ENCODE peak calls at places on chromosomes 12 and 14, in ten cellular contexts. F is MCF 10A; Y is HFFc6; E is posterior vena cava; Z is stromal cell of bone marrow; H is AG10803; S is Calu3; N is Karpas-422; K is ELR; R is stimulated activated CD8-positive, alpha-beta memory T cell treated with anti-CD3 and anti-CD28 coated beads, Interleukin-2, amount 100 ng/mL, for 1 hour. W is an unnamed sample.

GRCh38 chr12:109524466-109525278 is 47.2 kb downstream of the UBE3B start:
- DNase-seq in R (no peak), K (no peak), S (no peak), F (no peak), H (no peak), Z (no peak), N (no peak), Y (no peak), E (peak; percentile 42), W (no peak)

GRCh38 chr14:79411403-79412174 is 799.7 kb downstream of the DIO2 start:
- DNase-seq in N (no peak), Y (no peak), Z (no peak), R (no peak), S (no peak), E (no peak), K (no peak), F (no peak), H (no peak), W (peak; percentile 64)

GRCh38 chr14:50399251-50400032 is 2.8 kb upstream of the CDKL1 start:
- DNase-seq in F (peak; percentile 54), R (no peak), S (peak; percentile 21), H (peak; percentile 63), Z (peak; percentile 43), Y (peak; percentile 46), K (peak; percentile 53), N (peak; percentile 59), E (no peak), W (no peak)

GRCh38 chr14:63881926-63882325 is 29.1 kb downstream of the SYNE2 start:
- DNase-seq in Y (no peak), N (no peak), H (no peak), E (no peak), K (no peak), S (no peak), Z (no peak), F (no peak), R (no peak), W (no peak)

GRCh38 chr12:29961231-29961630 is 177.5 kb upstream of the TMTC1 start:
- DNase-seq in Y (no peak), S (no peak), Z (no peak), H (no peak), E (no peak), R (no peak), N (no peak), F (no peak), K (no peak), W (no peak)

GRCh38 chr12:26633591-26634210 is 199.3 kb downstream of the ITPR2 start:
- DNase-seq in K (peak; percentile 62), Z (no peak), R (no peak), N (no peak), H (peak; percentile 98), E (no peak), Y (no peak), S (no peak), F (peak; percentile 41), W (peak; percentile 20)

GRCh38 chr12:118373628-118374027 is 921 bp upstream of the TAOK3 start:
- DNase-seq in Z (no peak), F (no peak), N (no peak), R (no peak), K (no peak), S (no peak), E (no peak), H (no peak), Y (no peak), W (no peak)

GRCh38 chr12:38101753-38102152 is 214.8 kb upstream of the ALG10B start:
- DNase-seq in Y (no peak), N (no peak), R (no peak), S (no peak), F (no peak), Z (no peak), H (no peak), K (no peak), E (no peak), W (no peak)

GRCh38 chr14:103628221-103628683 is 759 bp upstream of the KLC1 start:
- DNase-seq in K (peak; percentile 94), S (peak; percentile 76), R (no peak), Z (peak; percentile 72), H (peak; percentile 79), Y (peak; percentile 72), F (peak; percentile 85), E (peak; percentile 93), N (peak; percentile 63), W (peak; percentile 92)

W was measured in trophoblast cell.